ENCODE peak calls at places on chromosomes 6 and 20, in eight cellular contexts. One of them, this sample, is unnamed.

GRCh38 chr6:34919651-34920050 is 30.6 kb downstream of the ANKS1A start:
- DNase-seq in HepG2: no peak
- DNase-seq in neuronal stem cell: no peak
- DNase-seq in K562: no peak
- DNase-seq in colonic mucosa: no peak
- DNase-seq in neural progenitor cell: no peak
- DNase-seq in fibroblast of lung: peak; percentile 36
- DNase-seq in PC-3: peak; percentile 24
- DNase-seq in this sample: no peak

GRCh38 chr6:170344631-170345576 is 38.3 kb downstream of the FAM120B start:
- DNase-seq in HepG2: peak; percentile 55
- DNase-seq in neuronal stem cell: no peak
- DNase-seq in K562: peak; percentile 32
- DNase-seq in colonic mucosa: no peak
- DNase-seq in neural progenitor cell: no peak
- DNase-seq in fibroblast of lung: peak; percentile 71
- DNase-seq in PC-3: peak; percentile 39
- DNase-seq in this sample: peak; percentile 74

GRCh38 chr6:113220832-113221231 is 636.3 kb upstream of the MARCKS start:
- DNase-seq in HepG2: no peak
- DNase-seq in neuronal stem cell: no peak
- DNase-seq in K562: no peak
- DNase-seq in colonic mucosa: no peak
- DNase-seq in neural progenitor cell: no peak
- DNase-seq in fibroblast of lung: no peak
- DNase-seq in PC-3: no peak
- DNase-seq in this sample: no peak

GRCh38 chr20:24663496-24663895 is 194.1 kb downstream of the SYNDIG1 start:
- DNase-seq in HepG2: no peak
- DNase-seq in neuronal stem cell: no peak
- DNase-seq in K562: no peak
- DNase-seq in colonic mucosa: no peak
- DNase-seq in neural progenitor cell: no peak
- DNase-seq in fibroblast of lung: no peak
- DNase-seq in PC-3: no peak
- DNase-seq in this sample: no peak

GRCh38 chr6:3209114-3210023 is 18.1 kb downstream of the TUBB2B start:
- DNase-seq in HepG2: peak; percentile 88
- DNase-seq in neuronal stem cell: no peak
- DNase-seq in K562: peak; percentile 97
- DNase-seq in colonic mucosa: peak; percentile 70
- DNase-seq in neural progenitor cell: peak; percentile 62
- DNase-seq in fibroblast of lung: peak; percentile 99
- DNase-seq in PC-3: peak; percentile 99
- DNase-seq in this sample: peak; percentile 95

GRCh38 chr20:14062786-14063185 is 67.5 kb downstream of the MACROD2 start:
- DNase-seq in HepG2: no peak
- DNase-seq in neuronal stem cell: no peak
- DNase-seq in K562: no peak
- DNase-seq in colonic mucosa: no peak
- DNase-seq in neural progenitor cell: no peak
- DNase-seq in fibroblast of lung: peak; percentile 27
- DNase-seq in PC-3: peak; percentile 44
- DNase-seq in this sample: no peak

GRCh38 chr6:73983367-73983766 is 287.4 kb downstream of the CD109 start:
- DNase-seq in HepG2: no peak
- DNase-seq in neuronal stem cell: no peak
- DNase-seq in K562: no peak
- DNase-seq in colonic mucosa: no peak
- DNase-seq in neural progenitor cell: no peak
- DNase-seq in fibroblast of lung: peak; percentile 54
- DNase-seq in PC-3: no peak
- DNase-seq in this sample: no peak

GRCh38 chr6:116531675-116532570 is 13.6 kb downstream of the TRAPPC3L start:
- DNase-seq in HepG2: peak; percentile 66
- DNase-seq in neuronal stem cell: peak; percentile 54
- DNase-seq in K562: peak; percentile 78
- DNase-seq in colonic mucosa: peak; percentile 64
- DNase-seq in neural progenitor cell: peak; percentile 77
- DNase-seq in fibroblast of lung: peak; percentile 62
- DNase-seq in PC-3: peak; percentile 67
- DNase-seq in this sample: peak; percentile 90

GRCh38 chr20:56373942-56374341 is 15.2 kb downstream of the FAM210B start:
- DNase-seq in HepG2: peak; percentile 70
- DNase-seq in neuronal stem cell: no peak
- DNase-seq in K562: peak; percentile 18
- DNase-seq in colonic mucosa: no peak
- DNase-seq in neural progenitor cell: no peak
- DNase-seq in fibroblast of lung: peak; percentile 91
- DNase-seq in PC-3: peak; percentile 96
- DNase-seq in this sample: no peak

GRCh38 chr20:61764471-61765020 is 301.1 kb downstream of the TAF4 start:
- DNase-seq in HepG2: no peak
- DNase-seq in neuronal stem cell: no peak
- DNase-seq in K562: no peak
- DNase-seq in colonic mucosa: no peak
- DNase-seq in neural progenitor cell: no peak
- DNase-seq in fibroblast of lung: no peak
- DNase-seq in PC-3: no peak
- DNase-seq in this sample: peak; percentile 28

GRCh38 chr6:169937389-169938261 is 186.2 kb downstream of the ERMARD start:
- DNase-seq in HepG2: no peak
- DNase-seq in neuronal stem cell: no peak
- DNase-seq in K562: no peak
- DNase-seq in colonic mucosa: no peak
- DNase-seq in neural progenitor cell: peak; percentile 29
- DNase-seq in fibroblast of lung: no peak
- DNase-seq in PC-3: no peak
- DNase-seq in this sample: no peak

GRCh38 chr6:55643868-55644267 is 64.9 kb upstream of the HMGCLL1 start:
- DNase-seq in HepG2: no peak
- DNase-seq in neuronal stem cell: no peak
- DNase-seq in K562: no peak
- DNase-seq in colonic mucosa: no peak
- DNase-seq in neural progenitor cell: no peak
- DNase-seq in fibroblast of lung: peak; percentile 36
- DNase-seq in PC-3: peak; percentile 49
- DNase-seq in this sample: no peak

GRCh38 chr6:41430875-41431274 is 95.5 kb downstream of the NCR2 start:
- DNase-seq in HepG2: no peak
- DNase-seq in neuronal stem cell: no peak
- DNase-seq in K562: peak; percentile 22
- DNase-seq in colonic mucosa: no peak
- DNase-seq in neural progenitor cell: no peak
- DNase-seq in fibroblast of lung: peak; percentile 78
- DNase-seq in PC-3: peak; percentile 52
- DNase-seq in this sample: no peak

GRCh38 chr6:56807335-56807991 is 147.4 kb upstream of the BEND6 start:
- DNase-seq in HepG2: no peak
- DNase-seq in neuronal stem cell: no peak
- DNase-seq in K562: no peak
- DNase-seq in colonic mucosa: no peak
- DNase-seq in neural progenitor cell: no peak
- DNase-seq in fibroblast of lung: peak; percentile 15
- DNase-seq in PC-3: no peak
- DNase-seq in this sample: no peak

DNA sequence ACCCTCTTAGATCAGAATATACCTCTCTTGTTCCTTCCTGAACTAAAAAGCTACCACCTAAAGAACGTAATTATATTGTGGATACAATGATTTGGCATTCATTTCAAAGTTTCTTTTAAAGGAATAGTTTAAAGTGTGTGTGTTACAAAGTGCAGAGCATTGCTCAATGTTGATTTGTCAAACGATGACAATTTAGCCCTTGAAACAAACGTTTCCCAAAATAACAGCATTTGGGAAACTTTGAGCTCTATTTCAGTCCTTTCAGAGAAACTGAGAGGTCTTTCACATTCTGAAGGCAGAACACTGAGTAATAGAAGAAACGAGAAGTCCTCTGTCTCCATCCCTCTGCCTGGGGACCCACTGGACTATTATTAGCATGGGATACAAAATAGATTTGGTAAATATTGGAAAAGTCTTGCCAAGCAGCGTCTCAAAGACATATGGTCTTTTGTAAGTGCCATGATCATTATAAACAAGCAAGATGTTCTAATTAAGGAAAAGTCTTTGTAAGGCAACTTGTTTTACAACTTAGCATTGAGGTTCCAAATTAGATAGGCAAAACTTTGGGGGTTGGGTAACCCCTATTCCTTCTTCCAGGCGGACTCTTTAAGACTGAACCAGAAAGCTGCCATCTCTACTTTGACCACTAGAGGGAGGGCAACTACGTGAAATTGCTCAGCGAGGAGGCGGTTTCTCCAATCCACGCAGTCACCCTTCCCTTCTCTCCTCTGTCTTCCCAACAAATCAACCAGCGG is 208.8 kb downstream of the RNF144B start:
- DNase-seq in HepG2: peak; percentile 43
- DNase-seq in neuronal stem cell: peak; percentile 76
- DNase-seq in K562: peak; percentile 76
- DNase-seq in colonic mucosa: peak; percentile 73
- DNase-seq in neural progenitor cell: peak; percentile 83
- DNase-seq in fibroblast of lung: peak; percentile 53
- DNase-seq in PC-3: peak; percentile 85
- DNase-seq in this sample: peak; percentile 88
- H3K4me3 ChIP-seq in HepG2: no peak overlapping the region
- H3K4me3 ChIP-seq in neuronal stem cell: no peak overlapping the region
- H3K4me3 ChIP-seq in K562: no peak overlapping the region
- H3K4me3 ChIP-seq in colonic mucosa: no peak overlapping the region
- H3K4me3 ChIP-seq in neural progenitor cell: no peak overlapping the region
- H3K4me3 ChIP-seq in fibroblast of lung: no peak overlapping the region
- H3K4me3 ChIP-seq in PC-3: no peak overlapping the region
- H3K4me3 ChIP-seq in this sample: no peak overlapping the region

GRCh38 chr20:48275737-48276342 is 490.6 kb upstream of the SULF2 start:
- DNase-seq in HepG2: no peak
- DNase-seq in neuronal stem cell: peak; percentile 20
- DNase-seq in K562: no peak
- DNase-seq in colonic mucosa: no peak
- DNase-seq in neural progenitor cell: peak; percentile 65
- DNase-seq in fibroblast of lung: no peak
- DNase-seq in PC-3: no peak
- DNase-seq in this sample: peak; percentile 88
- H3K9ac ChIP-seq in HepG2: no peak overlapping the region
- H3K9ac ChIP-seq in neuronal stem cell: no peak overlapping the region
- H3K9ac ChIP-seq in K562: no peak overlapping the region
- H3K9ac ChIP-seq in colonic mucosa: no peak overlapping the region
- H3K9ac ChIP-seq in neural progenitor cell: no peak overlapping the region
- H3K9ac ChIP-seq in fibroblast of lung: no peak overlapping the region
- H3K9ac ChIP-seq in PC-3: no peak overlapping the region
- H3K9ac ChIP-seq in this sample: peak overlapping the region; percentile 9

GRCh38 chr20:63484236-63484635 is 11.8 kb upstream of the KCNQ2 start:
- DNase-seq in HepG2: no peak
- DNase-seq in neuronal stem cell: no peak
- DNase-seq in K562: no peak
- DNase-seq in colonic mucosa: no peak
- DNase-seq in neural progenitor cell: no peak
- DNase-seq in fibroblast of lung: no peak
- DNase-seq in PC-3: no peak
- DNase-seq in this sample: no peak

GRCh38 chr20:63484651-63485403 is 12.4 kb upstream of the KCNQ2 start:
- DNase-seq in HepG2: no peak
- DNase-seq in neuronal stem cell: no peak
- DNase-seq in K562: no peak
- DNase-seq in colonic mucosa: no peak
- DNase-seq in neural progenitor cell: no peak
- DNase-seq in fibroblast of lung: no peak
- DNase-seq in PC-3: no peak
- DNase-seq in this sample: no peak

GRCh38 chr20:63483834-63484233 is 11.4 kb upstream of the KCNQ2 start:
- DNase-seq in HepG2: no peak
- DNase-seq in neuronal stem cell: no peak
- DNase-seq in K562: no peak
- DNase-seq in colonic mucosa: no peak
- DNase-seq in neural progenitor cell: peak; percentile 51
- DNase-seq in fibroblast of lung: no peak
- DNase-seq in PC-3: no peak
- DNase-seq in this sample: peak; percentile 82

GRCh38 chr20:63481503-63481902 is 9.0 kb upstream of the KCNQ2 start:
- DNase-seq in HepG2: no peak
- DNase-seq in neuronal stem cell: no peak
- DNase-seq in K562: no peak
- DNase-seq in colonic mucosa: no peak
- DNase-seq in neural progenitor cell: no peak
- DNase-seq in fibroblast of lung: no peak
- DNase-seq in PC-3: no peak
- DNase-seq in this sample: no peak

DNA sequence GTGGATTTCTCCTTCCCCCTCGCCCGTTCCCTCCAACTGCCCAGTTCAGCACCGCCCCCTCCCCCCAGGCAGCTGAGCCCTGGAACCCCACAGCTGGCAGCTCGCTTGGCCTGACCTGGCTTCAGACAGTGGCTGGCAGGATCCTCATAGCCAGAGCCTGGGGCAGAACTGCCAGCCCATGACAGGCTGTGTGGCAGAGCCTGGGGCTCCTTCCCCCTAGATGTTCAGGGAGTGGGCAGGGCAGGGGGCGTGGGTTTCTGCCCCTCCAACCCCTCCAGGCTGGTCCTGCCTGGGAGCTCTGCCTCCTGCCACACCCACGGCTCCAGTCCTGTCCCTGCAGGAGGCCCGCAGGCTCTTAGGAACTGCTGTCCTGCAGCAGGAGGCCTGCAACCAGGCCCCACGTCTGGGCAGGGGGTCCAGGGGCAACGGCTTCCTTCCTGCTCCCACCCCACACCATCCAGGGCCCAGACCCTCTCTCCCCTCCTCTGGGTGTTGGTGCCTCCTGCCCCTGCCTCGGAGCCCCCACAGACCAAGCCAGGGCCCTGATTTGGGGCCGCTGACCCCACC is 9.6 kb upstream of the KCNQ2 start:
- DNase-seq in HepG2: no peak
- DNase-seq in neuronal stem cell: no peak
- DNase-seq in K562: no peak
- DNase-seq in colonic mucosa: no peak
- DNase-seq in neural progenitor cell: no peak
- DNase-seq in fibroblast of lung: no peak
- DNase-seq in PC-3: no peak
- DNase-seq in this sample: no peak
- H3K27me3 ChIP-seq in HepG2: peaks cover 23% of the 10 kb centered on the region
- H3K27me3 ChIP-seq in neuronal stem cell: no peaks in the 10 kb centered on the region
- H3K27me3 ChIP-seq in K562: peaks cover 60% of the 10 kb centered on the region
- H3K27me3 ChIP-seq in colonic mucosa: peaks cover 8% of the 10 kb centered on the region
- H3K27me3 ChIP-seq in neural progenitor cell: peaks cover 31% of the 10 kb centered on the region
- H3K27me3 ChIP-seq in fibroblast of lung: no peaks in the 10 kb centered on the region
- H3K27me3 ChIP-seq in PC-3: peaks cover 2% of the 10 kb centered on the region
- H3K27me3 ChIP-seq in this sample: peaks cover 3% of the 10 kb centered on the region

DNA sequence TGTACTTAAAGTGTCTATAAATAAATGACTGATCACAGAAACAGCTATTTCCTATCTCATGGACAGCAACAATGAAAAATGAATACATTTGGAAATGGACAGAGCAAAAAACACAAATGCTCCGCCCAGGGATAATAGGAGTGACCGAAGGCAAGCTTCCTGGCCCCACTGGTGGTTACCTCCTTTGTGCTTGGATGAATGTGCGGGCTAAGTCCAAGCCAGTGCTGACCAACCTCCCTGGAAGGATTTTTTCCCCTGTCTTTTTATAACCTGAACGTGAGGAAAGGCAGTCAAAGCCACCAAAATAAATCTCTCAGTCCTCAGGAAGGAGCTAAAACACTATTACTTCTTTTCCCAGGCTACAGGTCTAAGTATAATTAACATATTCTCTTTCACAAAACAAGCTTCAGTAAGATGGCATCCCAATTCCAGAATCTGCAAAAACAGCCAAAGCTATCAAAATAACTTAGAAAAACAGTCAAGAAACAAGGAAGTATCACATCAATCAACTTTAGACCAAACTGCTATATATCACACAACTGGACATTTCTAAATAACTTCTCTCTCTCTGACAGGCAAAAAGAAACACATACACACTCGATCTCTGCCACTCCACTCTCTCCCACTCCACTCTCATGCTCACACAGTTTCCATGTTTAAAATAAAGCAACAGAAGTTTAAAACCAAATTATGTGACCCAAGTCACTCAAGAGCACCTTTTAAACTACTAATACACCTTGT is 10.0 kb downstream of the KIF16B start:
- DNase-seq in HepG2: no peak
- DNase-seq in neuronal stem cell: no peak
- DNase-seq in K562: no peak
- DNase-seq in colonic mucosa: no peak
- DNase-seq in neural progenitor cell: peak; percentile 34
- DNase-seq in fibroblast of lung: no peak
- DNase-seq in PC-3: no peak
- DNase-seq in this sample: no peak
- H3K4me3 ChIP-seq in HepG2: no peak overlapping the region
- H3K4me3 ChIP-seq in neuronal stem cell: no peak overlapping the region
- H3K4me3 ChIP-seq in K562: no peak overlapping the region
- H3K4me3 ChIP-seq in colonic mucosa: no peak overlapping the region
- H3K4me3 ChIP-seq in neural progenitor cell: no peak overlapping the region
- H3K4me3 ChIP-seq in fibroblast of lung: no peak overlapping the region
- H3K4me3 ChIP-seq in PC-3: peak overlapping the region; percentile 61
- H3K4me3 ChIP-seq in this sample: no peak overlapping the region

This sample was measured in endodermal cell.